ENCODE peak calls at places on chromosomes 11 and 22, in five cellular contexts. One of them, this sample, is unnamed.

GRCh38 chr11:107477820-107478219 is 20.2 kb upstream of the CWF19L2 start:
- DNase-seq in NAMALWA: no peak
- DNase-seq in H9: no peak
- DNase-seq in sigmoid colon: no peak
- DNase-seq in NCI-H748 treated with DMSO at 0.1 percent for 48 hours: no peak
- DNase-seq in this sample: no peak

GRCh38 chr11:17389205-17389956 is 922 bp upstream of the KCNJ11 start:
- DNase-seq in NAMALWA: peak
- DNase-seq in H9: peak
- DNase-seq in sigmoid colon: peak
- DNase-seq in NCI-H748 treated with DMSO at 0.1 percent for 48 hours: peak
- DNase-seq in this sample: peak

GRCh38 chr11:5712507-5712906 is 22.9 kb downstream of the TRIM22 start:
- DNase-seq in NAMALWA: peak
- DNase-seq in H9: no peak
- DNase-seq in sigmoid colon: no peak
- DNase-seq in NCI-H748 treated with DMSO at 0.1 percent for 48 hours: no peak
- DNase-seq in this sample: peak

GRCh38 chr22:46027219-46028068 is 50.5 kb upstream of the WNT7B start:
- DNase-seq in NAMALWA: no peak
- DNase-seq in H9: no peak
- DNase-seq in sigmoid colon: peak
- DNase-seq in NCI-H748 treated with DMSO at 0.1 percent for 48 hours: no peak
- DNase-seq in this sample: peak

GRCh38 chr11:74004046-74004693 is 4.7 kb downstream of the UCP3 start:
- DNase-seq in NAMALWA: no peak
- DNase-seq in H9: no peak
- DNase-seq in sigmoid colon: peak
- DNase-seq in NCI-H748 treated with DMSO at 0.1 percent for 48 hours: no peak
- DNase-seq in this sample: no peak

GRCh38 chr22:27270818-27271510 is 530.6 kb downstream of the MN1 start:
- DNase-seq in NAMALWA: no peak
- DNase-seq in H9: no peak
- DNase-seq in sigmoid colon: no peak
- DNase-seq in NCI-H748 treated with DMSO at 0.1 percent for 48 hours: no peak
- DNase-seq in this sample: no peak

GRCh38 chr11:3994030-3994640 is 100.5 kb upstream of the RRM1 start:
- DNase-seq in NAMALWA: no peak
- DNase-seq in H9: no peak
- DNase-seq in sigmoid colon: no peak
- DNase-seq in NCI-H748 treated with DMSO at 0.1 percent for 48 hours: no peak
- DNase-seq in this sample: peak

GRCh38 chr22:46801826-46802607 is 39.6 kb downstream of the TBC1D22A start:
- DNase-seq in NAMALWA: no peak
- DNase-seq in H9: no peak
- DNase-seq in sigmoid colon: peak
- DNase-seq in NCI-H748 treated with DMSO at 0.1 percent for 48 hours: no peak
- DNase-seq in this sample: no peak

GRCh38 chr11:108224908-108225786 is 2.3 kb downstream of the ATM start:
- DNase-seq in NAMALWA: peak
- DNase-seq in H9: no peak
- DNase-seq in sigmoid colon: no peak
- DNase-seq in NCI-H748 treated with DMSO at 0.1 percent for 48 hours: no peak
- DNase-seq in this sample: no peak

GRCh38 chr11:40227730-40228129 is 1231.7 kb downstream of the LRRC4C start:
- DNase-seq in NAMALWA: no peak
- DNase-seq in H9: no peak
- DNase-seq in sigmoid colon: no peak
- DNase-seq in NCI-H748 treated with DMSO at 0.1 percent for 48 hours: no peak
- DNase-seq in this sample: no peak

GRCh38 chr22:32850591-32851517 is 49.3 kb downstream of the TIMP3 start:
- DNase-seq in NAMALWA: no peak
- DNase-seq in H9: no peak
- DNase-seq in sigmoid colon: peak
- DNase-seq in NCI-H748 treated with DMSO at 0.1 percent for 48 hours: no peak
- DNase-seq in this sample: no peak